ENCODE peak calls at places on chromosomes 7 and 10, in eight cellular contexts. P is NCI-H2171; F is fibroblast of pulmonary artery; J is effector memory CD8-positive, alpha-beta T cell; L is activated CD4-positive, alpha-beta memory T cell treated with anti-CD3 and anti-CD28 coated beads for 36 hours; O is activated naive CD8-positive, alpha-beta T cell treated with anti-CD3 and anti-CD28 coated beads, Interleukin-2, amount 50 U/mL, for 24 hours; U is GM23248; M is GM10248. C is an unnamed sample.
A peak's percentile ranks its signal among the peaks of the same experiment; 100 is the strongest.

GRCh38 chr10:133219782-133220181 is 10.2 kb upstream of the UTF1 start:
- DNase-seq in P (no peak), F (no peak), J (no peak), L (no peak), O (no peak), U (no peak), M (no peak), C (no peak)

GRCh38 chr10:118961401-118961800 is 68.1 kb upstream of the NANOS1 start:
- DNase-seq in P (no peak), F (no peak), J (no peak), L (no peak), O (no peak), U (no peak), M (no peak), C (no peak)

GRCh38 chr10:62082729-62083412 is 181.4 kb downstream of the ARID5B start:
- DNase-seq in P (no peak), F (peak; percentile 72), J (peak; percentile 33), L (peak; percentile 75), O (no peak), U (peak; percentile 64), M (no peak), C (no peak)

GRCh38 chr10:133143546-133143945 is 16.5 kb upstream of the KNDC1 start:
- DNase-seq in P (no peak), F (no peak), J (no peak), L (peak; percentile 2), O (no peak), U (no peak), M (no peak), C (no peak)

GRCh38 chr7:143505845-143506244 is 28.2 kb downstream of the TAS2R41 start:
- DNase-seq in P (no peak), F (no peak), J (no peak), L (peak; percentile 25), O (no peak), U (peak; percentile 33), M (no peak), C (no peak)

GRCh38 chr7:157719705-157720655 is 383.2 kb downstream of the DNAJB6 start:
- DNase-seq in P (no peak), F (no peak), J (no peak), L (no peak), O (no peak), U (no peak), M (no peak), C (no peak)

GRCh38 chr10:75137533-75138438 is 26.3 kb downstream of the SAMD8 start:
- DNase-seq in P (no peak), F (no peak), J (no peak), L (peak; percentile 63), O (peak; percentile 25), U (peak; percentile 84), M (peak; percentile 30), C (no peak)

GRCh38 chr7:158595068-158595467 is 7.4 kb upstream of the PTPRN2 start:
- DNase-seq in P (no peak), F (peak; percentile 47), J (no peak), L (no peak), O (no peak), U (peak; percentile 13), M (no peak), C (no peak)

C was measured in DND-41.